ENCODE peak calls at places on chromosomes 16 and 17, in eight cellular contexts. R is iPS-NIHi11, G is HT1080, Q is frontal cortex, J is endothelial cell, M is T follicular helper cell, L is nucleus accumbens, T is GM04504. C is an unnamed sample.

GRCh38 chr17:76493505-76494167 is 7.6 kb downstream of the RHBDF2 start:
- DNase-seq in Q (no peak), T (no peak), L (no peak), G (no peak), R (no peak), J (no peak), M (no peak), C (no peak)

GRCh38 chr16:3348547-3349167 is 7.0 kb upstream of the OR2C1 start:
- DNase-seq in L (no peak), R (no peak), M (no peak), Q (no peak), T (no peak), G (no peak), J (no peak), C (no peak)

GRCh38 chr17:66283971-66284370 is 18.4 kb upstream of the PRKCA start:
- DNase-seq in T (no peak), G (no peak), L (no peak), R (no peak), Q (no peak), M (no peak), J (no peak), C (no peak)

GRCh38 chr17:70276931-70277330 is 107.6 kb downstream of the KCNJ2 start:
- DNase-seq in L (no peak), M (no peak), Q (no peak), G (no peak), J (no peak), R (no peak), T (no peak), C (no peak)

GRCh38 chr17:36885761-36886365 is 51.4 kb upstream of the LHX1 start:
- DNase-seq in L (no peak), T (no peak), M (no peak), J (no peak), G (no peak), R (no peak), Q (no peak), C (no peak)

GRCh38 chr17:80175411-80175810 is 5.6 kb downstream of the CARD14 start:
- DNase-seq in M (no peak), Q (no peak), R (peak; percentile 66), L (no peak), T (no peak), G (peak; percentile 23), J (no peak), C (no peak)

GRCh38 chr17:77246110-77247047 is 105.6 kb downstream of the SEC14L1 start:
- DNase-seq in T (no peak), L (no peak), Q (no peak), J (no peak), R (no peak), M (no peak), G (no peak), C (no peak)

GRCh38 chr16:89722392-89723278 is 1.3 kb downstream of the ZNF276 start:
- DNase-seq in G (peak; percentile 59), L (peak; percentile 68), M (peak; percentile 51), R (peak; percentile 44), Q (no peak), T (no peak), J (no peak), C (no peak)

GRCh38 chr17:61460796-61461585 is 8.8 kb downstream of the TBX4 start:
- DNase-seq in L (no peak), T (no peak), M (no peak), G (no peak), R (no peak), J (no peak), Q (no peak), C (no peak)

GRCh38 chr17:29710891-29711418 is 88.2 kb upstream of the CORO6 start:
- DNase-seq in M (no peak), T (peak; percentile 62), L (no peak), Q (no peak), J (no peak), G (no peak), R (peak; percentile 19), C (peak; percentile 25)

GRCh38 chr16:56931253-56931768 is 631 bp upstream of the HERPUD1 start:
- DNase-seq in L (no peak), G (peak; percentile 10), M (no peak), J (no peak), T (no peak), Q (no peak), R (no peak), C (no peak)

GRCh38 chr17:3167574-3167973 is 29.7 kb upstream of the OR1A2 start:
- DNase-seq in G (no peak), J (no peak), Q (no peak), L (no peak), T (no peak), M (no peak), R (no peak), C (no peak)

GRCh38 chr17:72270530-72270929 is 149.7 kb downstream of the SOX9 start:
- DNase-seq in L (no peak), G (no peak), T (peak; percentile 7), J (no peak), R (no peak), M (no peak), Q (no peak), C (peak; percentile 16)

GRCh38 chr17:28188841-28189263 is 130.1 kb upstream of the TMEM97 start:
- DNase-seq in T (no peak), G (no peak), Q (no peak), M (no peak), L (no peak), R (no peak), J (no peak), C (no peak)

GRCh38 chr16:72464597-72465368 is 292.8 kb upstream of the PMFBP1 start:
- DNase-seq in Q (no peak), J (no peak), R (no peak), G (no peak), L (no peak), M (no peak), T (no peak), C (no peak)

GRCh38 chr16:48421741-48422140 is 36.5 kb upstream of the SIAH1 start:
- DNase-seq in R (no peak), M (no peak), Q (no peak), J (no peak), G (no peak), L (no peak), T (no peak), C (no peak)

GRCh38 chr17:17774009-17774881 is 62.5 kb downstream of the SREBF1 start:
- DNase-seq in J (no peak), R (no peak), G (peak; percentile 35), M (no peak), T (no peak), L (peak; percentile 27), Q (no peak), C (no peak)

GRCh38 chr16:31698901-31699300 is 171.2 kb downstream of the AHSP start:
- DNase-seq in G (no peak), L (no peak), T (no peak), R (no peak), J (no peak), Q (no peak), M (no peak), C (no peak)

GRCh38 chr17:19513897-19514488 is 19.7 kb upstream of the SLC47A1 start:
- DNase-seq in J (peak; percentile 73), T (peak; percentile 38), G (peak; percentile 59), L (no peak), Q (no peak), R (peak; percentile 67), M (peak; percentile 42), C (peak; percentile 38)

GRCh38 chr17:9247401-9247938 is 226.2 kb downstream of the NTN1 start:
- DNase-seq in J (no peak), T (no peak), M (no peak), Q (no peak), G (no peak), R (no peak), L (peak; percentile 21), C (no peak)

GRCh38 chr17:75468311-75468754 is 11.9 kb downstream of the TMEM94 start:
- DNase-seq in J (no peak), T (no peak), R (no peak), L (peak; percentile 38), Q (no peak), M (no peak), G (no peak), C (no peak)

GRCh38 chr16:51409001-51409675 is 258.1 kb upstream of the SALL1 start:
- DNase-seq in J (no peak), G (peak; percentile 11), T (no peak), M (no peak), Q (no peak), R (no peak), L (no peak), C (no peak)

GRCh38 chr17:57487552-57487951 is 231.2 kb downstream of the MSI2 start:
- DNase-seq in M (no peak), G (no peak), L (no peak), Q (no peak), R (no peak), T (no peak), J (no peak), C (no peak)

GRCh38 chr17:34156741-34157589 is 98.1 kb upstream of the CCL2 start:
- DNase-seq in Q (no peak), L (no peak), J (peak; percentile 39), R (peak; percentile 64), G (no peak), T (no peak), M (no peak), C (no peak)

GRCh38 chr16:48232459-48233040 is 11.6 kb upstream of the LONP2 start:
- DNase-seq in L (no peak), M (no peak), R (no peak), J (no peak), T (no peak), G (peak; percentile 18), Q (no peak), C (no peak)

GRCh38 chr16:86821933-86822332 is 243.6 kb downstream of the FOXL1 start:
- DNase-seq in R (no peak), G (no peak), Q (no peak), T (no peak), J (no peak), L (no peak), M (no peak), C (no peak)

GRCh38 chr17:46831573-46832305 is 13.2 kb upstream of the WNT3 start:
- DNase-seq in J (no peak), T (no peak), M (no peak), R (peak; percentile 32), Q (no peak), G (no peak), L (peak; percentile 22), C (no peak)

GRCh38 chr17:44219126-44219635 is 294 bp downstream of the UBTF start:
- DNase-seq in T (no peak), G (peak; percentile 54), J (peak; percentile 79), Q (peak; percentile 80), L (no peak), R (peak; percentile 71), M (peak; percentile 60), C (no peak)

GRCh38 chr17:66138120-66138519 is 53.8 kb downstream of the CEP112 start:
- DNase-seq in T (no peak), G (no peak), M (no peak), R (no peak), Q (no peak), J (peak; percentile 3), L (no peak), C (no peak)

GRCh38 chr16:47777191-47777590 is 316.1 kb downstream of the PHKB start:
- DNase-seq in T (no peak), J (no peak), L (no peak), G (peak; percentile 77), R (no peak), Q (no peak), M (no peak), C (no peak)

GRCh38 chr16:17222756-17223411 is 247.9 kb downstream of the XYLT1 start:
- DNase-seq in M (no peak), R (no peak), J (no peak), G (no peak), Q (no peak), T (no peak), L (peak; percentile 6), C (no peak)

GRCh38 chr17:66087073-66087472 is 104.9 kb downstream of the CEP112 start:
- DNase-seq in Q (no peak), G (no peak), J (no peak), M (no peak), T (peak; percentile 8), L (no peak), R (no peak), C (peak; percentile 4)

GRCh38 chr17:82939213-82940030 is 99.6 kb upstream of the ZNF750 start:
- DNase-seq in R (no peak), G (no peak), J (no peak), L (no peak), Q (no peak), T (no peak), M (no peak), C (no peak)

C was measured in HS-5.